ENCODE peak calls at places on chromosomes 6 and 20, in ten cellular contexts. M, I, G, X, R, E, C, B, H and O are unnamed samples.

GRCh38 chr6:150777731-150778130 is 87.8 kb upstream of the MTHFD1L start:
- DNase-seq in H (no peak), M (no peak), G (no peak), X (no peak), R (no peak), C (no peak), E (no peak), B (no peak), I (no peak), O (no peak)

GRCh38 chr6:105564503-105564902 is 161.6 kb upstream of the PREP start:
- DNase-seq in C (no peak), B (no peak), E (no peak), I (no peak), M (no peak), G (no peak), X (no peak), H (no peak), R (no peak), O (no peak)

GRCh38 chr6:107866606-107867301 is 42.6 kb upstream of the SCML4 start:
- DNase-seq in C (peak; percentile 57), R (no peak), H (no peak), X (no peak), G (no peak), M (no peak), B (no peak), E (peak; percentile 34), I (no peak), O (no peak)

GRCh38 chr20:1336699-1337387 is 7.9 kb upstream of the SDCBP2 start:
- DNase-seq in I (peak; percentile 82), X (no peak), B (peak; percentile 86), G (peak; percentile 60), E (no peak), R (peak; percentile 81), H (peak; percentile 84), M (peak; percentile 75), C (no peak), O (no peak)

GRCh38 chr6:26195924-26196845 is 109.0 kb downstream of the HFE start:
- DNase-seq in I (no peak), C (peak; percentile 87), X (no peak), B (no peak), M (no peak), H (no peak), G (peak; percentile 33), R (no peak), E (peak; percentile 23), O (no peak)

GRCh38 chr20:15642676-15643075 is 930.6 kb downstream of the KIF16B start:
- DNase-seq in E (peak; percentile 80), M (no peak), B (no peak), R (no peak), H (no peak), G (no peak), C (no peak), X (no peak), I (no peak), O (no peak)

GRCh38 chr6:109447878-109448555 is 7.5 kb downstream of the SMPD2 start:
- DNase-seq in R (no peak), B (no peak), I (no peak), G (no peak), M (no peak), H (no peak), X (no peak), C (no peak), E (no peak), O (no peak)

GRCh38 chr20:10670521-10671220 is 3.1 kb downstream of the JAG1 start:
- DNase-seq in E (peak; percentile 30), H (no peak), X (no peak), G (no peak), R (no peak), I (no peak), C (peak; percentile 57), M (no peak), B (no peak), O (no peak)

GRCh38 chr6:101582786-101583185 is 189.3 kb downstream of the GRIK2 start:
- DNase-seq in M (no peak), R (no peak), C (no peak), E (no peak), X (no peak), B (no peak), I (no peak), H (no peak), G (no peak), O (no peak)

GRCh38 chr6:3315068-3315467 is 56.3 kb downstream of the PSMG4 start:
- DNase-seq in X (no peak), B (peak; percentile 40), C (no peak), I (peak; percentile 22), R (no peak), M (no peak), E (no peak), G (no peak), H (no peak), O (no peak)

GRCh38 chr20:8234580-8234979 is 102.5 kb downstream of the PLCB1 start:
- DNase-seq in M (no peak), C (no peak), B (no peak), H (no peak), E (no peak), I (no peak), X (no peak), R (no peak), G (no peak), O (no peak)

GRCh38 chr6:56279346-56280080 is 32.1 kb upstream of the COL21A1 start:
- DNase-seq in H (no peak), X (no peak), I (no peak), C (no peak), G (no peak), R (no peak), B (no peak), M (no peak), E (no peak), O (no peak)

GRCh38 chr6:36548401-36548743 is 1.1 kb upstream of the STK38 start:
- DNase-seq in M (no peak), G (no peak), H (no peak), C (no peak), X (no peak), B (no peak), R (no peak), E (no peak), I (no peak), O (no peak)

GRCh38 chr20:34873583-34874093 is 982 bp upstream of the GGT7 start:
- DNase-seq in M (no peak), B (no peak), C (no peak), G (no peak), R (no peak), E (no peak), X (no peak), I (no peak), H (no peak), O (no peak)

DNA sequence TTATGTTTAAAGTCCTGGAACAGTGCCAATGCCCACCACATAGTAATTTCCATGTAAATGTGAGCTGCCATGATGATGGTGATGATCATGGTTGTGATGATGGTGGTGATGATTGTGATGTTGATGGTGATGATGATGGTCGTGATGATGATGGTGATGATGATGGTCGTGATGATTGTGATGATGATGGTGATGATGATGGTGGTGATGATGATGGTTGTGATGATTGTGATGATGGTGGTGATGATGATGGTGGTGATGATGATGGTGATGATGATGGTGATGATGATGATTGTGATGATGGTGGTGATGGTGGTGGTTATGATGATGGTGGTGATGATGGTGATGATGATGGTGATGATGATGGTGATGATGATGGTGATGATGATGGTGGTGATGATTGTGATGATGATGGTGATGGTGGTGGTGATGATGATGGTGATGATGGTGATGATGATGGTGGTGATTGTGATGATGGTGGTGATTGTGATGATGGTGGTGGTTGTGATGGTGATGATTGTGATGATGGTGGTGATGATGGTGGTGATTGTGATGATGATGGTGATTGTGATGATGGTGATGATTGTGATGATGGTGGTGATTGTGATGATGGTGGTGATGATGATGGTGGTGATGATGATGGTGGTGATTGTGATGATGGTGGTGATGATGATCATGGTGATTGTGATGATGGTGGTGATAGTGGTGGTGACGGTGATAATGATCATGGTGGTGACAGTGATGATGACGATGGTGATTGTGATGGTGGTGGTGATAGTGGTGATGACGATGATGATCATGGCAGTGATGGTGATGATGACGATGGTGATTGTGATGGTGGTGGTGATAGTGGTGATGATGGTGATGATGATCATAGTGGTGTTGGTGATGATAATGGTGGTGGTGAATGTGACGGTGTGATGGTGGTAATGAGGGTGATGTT is 82.3 kb downstream of the PHACTR3 start:
- DNase-seq in E (no peak), R (no peak), I (no peak), G (no peak), H (no peak), M (no peak), B (no peak), C (no peak), X (no peak), O (no peak)
- H3K4me1 ChIP-seq in E (no peaks in the 10 kb centered on the region), R (no peaks in the 10 kb centered on the region), I (no peaks in the 10 kb centered on the region), G (no peaks in the 10 kb centered on the region), H (peaks cover 15% of the 10 kb centered on the region), M (no peaks in the 10 kb centered on the region), B (no peaks in the 10 kb centered on the region), C (no peaks in the 10 kb centered on the region), X (no peaks in the 10 kb centered on the region), O (no peaks in the 10 kb centered on the region)

DNA sequence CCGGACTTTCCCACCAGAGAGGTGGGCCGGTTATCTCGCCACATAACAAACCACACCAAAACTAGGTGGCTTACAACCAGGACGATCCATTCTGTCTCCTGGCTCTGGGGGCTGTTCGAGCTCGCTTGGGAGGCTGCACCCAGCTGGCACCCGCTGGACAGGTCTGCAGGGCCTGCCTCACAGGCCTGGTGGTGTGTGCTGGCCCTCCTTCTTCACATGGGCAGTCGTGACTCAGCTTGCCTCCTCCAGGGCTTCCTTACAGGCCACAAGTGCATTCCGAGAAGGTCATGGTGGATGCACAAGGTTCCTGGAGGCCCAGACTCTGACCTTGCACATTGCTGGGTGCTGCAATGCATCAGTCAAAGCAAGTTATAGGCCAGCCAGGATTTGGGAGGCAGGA is 34.2 kb downstream of the FOXF2 start:
- DNase-seq in I (no peak), E (no peak), R (no peak), B (no peak), M (no peak), G (no peak), C (no peak), X (no peak), H (no peak), O (no peak)
- H3K27ac ChIP-seq in I (no peak overlapping the region), E (no peak overlapping the region), R (no peak overlapping the region), B (no peak overlapping the region), M (no peak overlapping the region), G (no peak overlapping the region), C (no peak overlapping the region), X (no peak overlapping the region), H (no peak overlapping the region), O (no peak overlapping the region)

GRCh38 chr20:59124326-59125029 is 39.1 kb upstream of the ZNF831 start:
- DNase-seq in C (peak; percentile 10), E (no peak), B (no peak), M (no peak), R (no peak), H (no peak), I (no peak), G (no peak), X (no peak), O (no peak)
- H3K4me1 ChIP-seq in C (peaks cover 80% of the 10 kb centered on the region), E (no peaks in the 10 kb centered on the region), B (no peaks in the 10 kb centered on the region), M (no peaks in the 10 kb centered on the region), R (no peaks in the 10 kb centered on the region), H (no peaks in the 10 kb centered on the region), I (no peaks in the 10 kb centered on the region), G (no peaks in the 10 kb centered on the region), X (peaks cover 50% of the 10 kb centered on the region), O (peaks cover 6% of the 10 kb centered on the region)

GRCh38 chr6:169224185-169224695 is 29.4 kb downstream of the THBS2 start:
- DNase-seq in I (peak; percentile 61), E (peak; percentile 92), X (no peak), R (no peak), H (no peak), C (no peak), G (no peak), M (no peak), B (peak; percentile 73), O (peak; percentile 79)
- H3K27ac ChIP-seq in I (no peak overlapping the region), E (peak overlapping the region; percentile 1), X (no peak overlapping the region), R (no peak overlapping the region), H (peak overlapping the region; percentile 45), C (no peak overlapping the region), G (no peak overlapping the region), M (no peak overlapping the region), B (no peak overlapping the region), O (peak overlapping the region; percentile 45)